ENCODE peak calls at places on chromosomes 4 and X, in four cellular contexts. F is neuronal stem cell, U is H1, T is H9. Z is an unnamed sample. For H3K4me1, the result is how much of the 10 kb centered on the place peaks cover.

GRCh38 chr4:3293410-3294391 is 880 bp downstream of the RGS12 start:
- DNase-seq in F (no peak), T (peak), U (peak), Z (no peak)

GRCh38 chrX:70476934-70477733 is 32.5 kb downstream of the DLG3 start:
- DNase-seq in T (peak), F (no peak), U (no peak), Z (no peak)

GRCh38 chr4:40662962-40663604 is 33.4 kb upstream of the RBM47 start:
- DNase-seq in T (no peak), F (no peak), U (no peak), Z (peak)

GRCh38 chr4:30434656-30435055 is 285.5 kb upstream of the PCDH7 start:
- DNase-seq in T (no peak), U (no peak), F (no peak), Z (no peak)

GRCh38 chr4:175054980-175055379 is 136.8 kb downstream of the ADAM29 start:
- DNase-seq in T (peak), U (peak), F (no peak), Z (no peak)

GRCh38 chr4:14848210-14848609 is 154.1 kb upstream of the CPEB2 start:
- DNase-seq in F (no peak), T (no peak), U (no peak), Z (no peak)

GRCh38 chrX:81121513-81122363 is 80.0 kb downstream of the HMGN5 start:
- DNase-seq in F (peak), T (peak), U (peak), Z (peak)

GRCh38 chr4:86895692-86896488 is 3.7 kb upstream of the C4orf36 start:
- DNase-seq in T (no peak), F (peak), U (no peak), Z (no peak)

GRCh38 chr4:83389756-83390505 is 55.3 kb upstream of the HPSE start:
- DNase-seq in U (no peak), T (no peak), F (no peak), Z (no peak)

GRCh38 chr4:52241916-52242315 is 190.8 kb downstream of the SPATA18 start:
- DNase-seq in U (no peak), F (no peak), T (no peak), Z (peak)

GRCh38 chr4:139961344-139961948 is 192.5 kb downstream of the MAML3 start:
- DNase-seq in F (no peak), T (no peak), U (no peak), Z (no peak)

GRCh38 chr4:46886711-46887110 is 22.3 kb downstream of the COX7B2 start:
- DNase-seq in U (no peak), T (no peak), F (no peak), Z (peak)

GRCh38 chr4:151029537-151029936 is 14.5 kb upstream of the LRBA start:
- DNase-seq in T (no peak), U (no peak), F (no peak), Z (no peak)

GRCh38 chr4:41693629-41694028 is 54.9 kb downstream of the PHOX2B start:
- DNase-seq in U (no peak), T (no peak), F (peak), Z (peak)

GRCh38 chr4:13524504-13525243 is 19.6 kb downstream of the NKX3-2 start:
- DNase-seq in F (no peak), T (no peak), U (peak), Z (no peak)

GRCh38 chrX:115968436-115969252 is 201.9 kb upstream of the AGTR2 start:
- DNase-seq in U (peak), T (peak), F (peak), Z (no peak)

GRCh38 chr4:184457530-184458249 is 16.7 kb downstream of the IRF2 start:
- DNase-seq in U (no peak), T (no peak), F (no peak), Z (no peak)

GRCh38 chrX:677376-677775 is 46.8 kb downstream of the SHOX start:
- DNase-seq in F (no peak), T (no peak), U (no peak), Z (no peak)

GRCh38 chr4:64899563-64899962 is 490.3 kb upstream of the TECRL start:
- DNase-seq in T (no peak), U (no peak), F (no peak), Z (no peak)

GRCh38 chr4:1749826-1750225 is 28.5 kb downstream of the TACC3 start:
- DNase-seq in F (no peak), T (no peak), U (peak), Z (no peak)

GRCh38 chr4:1751919-1752283 is 30.6 kb downstream of the TACC3 start:
- DNase-seq in U (no peak), F (no peak), T (no peak), Z (no peak)

GRCh38 chr4:1751155-1751918 is 30.0 kb downstream of the TACC3 start:
- DNase-seq in F (no peak), U (no peak), T (no peak), Z (no peak)

GRCh38 chr4:1749370-1749769 is 28.0 kb downstream of the TACC3 start:
- DNase-seq in U (no peak), T (no peak), F (no peak), Z (no peak)

GRCh38 chr4:1750381-1751154 is 29.2 kb downstream of the TACC3 start:
- DNase-seq in U (no peak), F (no peak), T (no peak), Z (no peak)
- H3K4me1 ChIP-seq in U (under half), F (under half), T (under half), Z (under half)

GRCh38 chr4:141411936-141412335 is 191.2 kb downstream of the ZNF330 start:
- DNase-seq in U (no peak), T (no peak), F (no peak), Z (no peak)
- H2BK12ac ChIP-seq in U (no peak), T (no peak), F (no peak), Z (no peak)

DNA sequence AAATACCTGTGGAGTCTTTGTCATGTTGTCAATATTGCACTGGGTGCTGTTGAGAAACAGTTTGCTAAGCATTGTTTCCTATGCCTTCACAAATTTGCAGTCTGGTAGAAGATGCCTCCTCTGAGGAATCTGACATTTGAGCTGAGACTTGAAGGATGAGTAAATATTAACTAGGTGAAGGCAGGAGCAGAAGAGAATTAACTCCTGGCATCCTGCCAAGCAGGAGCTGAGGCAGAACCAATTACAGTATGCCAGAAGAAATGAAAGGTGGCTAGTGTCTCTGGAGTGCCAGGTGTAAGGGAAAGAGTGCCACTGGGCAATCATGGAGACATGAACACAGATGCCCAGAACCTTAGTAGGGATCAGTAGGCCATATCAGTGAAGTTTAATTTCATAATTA is 1778.2 kb upstream of the PCDH10 start:
- DNase-seq in F (no peak), U (no peak), T (no peak), Z (no peak)
- H3K4me1 ChIP-seq in F (under half), U (under half), T (under half), Z (under half)

DNA sequence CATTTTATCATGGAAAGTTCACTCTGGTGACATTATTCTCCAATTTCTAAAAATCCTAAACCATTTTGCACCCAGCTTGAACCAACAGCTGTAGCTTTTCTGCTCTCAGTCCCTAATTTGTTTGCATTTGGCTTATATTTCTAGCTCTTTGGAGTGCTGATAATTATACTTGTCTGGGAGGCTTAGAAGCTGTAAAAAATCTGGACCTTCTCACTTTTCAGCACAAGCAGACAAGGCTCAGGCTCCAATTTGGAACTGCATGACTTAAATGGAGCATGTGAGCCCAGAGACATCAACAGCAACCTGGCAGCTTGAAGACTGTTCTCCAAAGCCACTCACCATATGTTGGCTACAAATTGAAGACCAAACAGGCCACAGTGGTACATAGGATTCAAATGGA is 170.9 kb upstream of the PCDH18 start:
- DNase-seq in U (no peak), T (no peak), F (no peak), Z (no peak)
- H2BK12ac ChIP-seq in U (no peak), T (no peak), F (no peak), Z (no peak)

GRCh38 chr4:102817021-102817605 is 10.2 kb downstream of the UBE2D3 start:
- DNase-seq in F (no peak), T (no peak), U (no peak), Z (no peak)

GRCh38 chr4:102823464-102823863 is 3.9 kb downstream of the UBE2D3 start:
- DNase-seq in F (no peak), U (no peak), T (no peak), Z (no peak)

GRCh38 chr4:102817613-102818268 is 9.6 kb downstream of the UBE2D3 start:
- DNase-seq in F (no peak), T (no peak), U (no peak), Z (no peak)

GRCh38 chr4:102815981-102816380 is 11.4 kb downstream of the UBE2D3 start:
- DNase-seq in F (peak), U (no peak), T (no peak), Z (peak)

DNA sequence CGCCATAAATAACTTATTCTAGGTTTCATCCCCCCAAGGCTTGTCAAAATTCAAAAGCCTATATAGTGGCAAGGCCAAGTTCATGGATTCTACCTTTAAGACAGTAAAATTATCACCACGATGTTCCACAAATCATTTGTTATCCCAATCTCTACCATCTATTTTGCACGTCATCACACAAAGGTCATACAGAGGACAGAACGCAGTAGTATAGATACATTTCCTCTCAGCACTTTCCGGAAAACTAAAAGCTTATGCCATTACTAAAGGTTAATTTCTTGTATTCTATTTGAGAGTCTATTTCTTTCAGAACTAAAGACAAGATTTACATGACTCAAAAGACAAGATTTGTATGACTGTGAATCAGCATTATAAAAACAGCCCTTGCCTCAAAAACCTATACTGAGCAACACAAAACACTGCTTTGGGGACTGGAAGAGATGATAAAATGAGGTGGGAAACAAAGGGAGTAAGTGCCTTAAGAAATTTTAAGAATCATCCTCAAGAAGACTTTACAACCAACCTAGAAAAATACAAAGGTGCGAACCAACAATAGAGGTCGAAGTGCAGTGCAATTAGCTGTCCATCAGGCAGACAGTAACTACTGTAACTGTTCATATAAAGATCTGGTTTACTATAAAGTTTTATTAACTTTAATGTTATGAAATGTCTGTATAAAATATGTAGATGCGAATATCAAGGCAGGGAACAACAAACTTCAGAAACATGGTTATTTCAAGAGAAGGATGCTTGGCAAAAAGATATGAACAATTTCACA is 7.6 kb downstream of the UBE2D3 start:
- DNase-seq in F (no peak), U (no peak), T (no peak), Z (no peak)
- H3K4me1 ChIP-seq in F (under half), U (under half), T (under half), Z (under half)

DNA sequence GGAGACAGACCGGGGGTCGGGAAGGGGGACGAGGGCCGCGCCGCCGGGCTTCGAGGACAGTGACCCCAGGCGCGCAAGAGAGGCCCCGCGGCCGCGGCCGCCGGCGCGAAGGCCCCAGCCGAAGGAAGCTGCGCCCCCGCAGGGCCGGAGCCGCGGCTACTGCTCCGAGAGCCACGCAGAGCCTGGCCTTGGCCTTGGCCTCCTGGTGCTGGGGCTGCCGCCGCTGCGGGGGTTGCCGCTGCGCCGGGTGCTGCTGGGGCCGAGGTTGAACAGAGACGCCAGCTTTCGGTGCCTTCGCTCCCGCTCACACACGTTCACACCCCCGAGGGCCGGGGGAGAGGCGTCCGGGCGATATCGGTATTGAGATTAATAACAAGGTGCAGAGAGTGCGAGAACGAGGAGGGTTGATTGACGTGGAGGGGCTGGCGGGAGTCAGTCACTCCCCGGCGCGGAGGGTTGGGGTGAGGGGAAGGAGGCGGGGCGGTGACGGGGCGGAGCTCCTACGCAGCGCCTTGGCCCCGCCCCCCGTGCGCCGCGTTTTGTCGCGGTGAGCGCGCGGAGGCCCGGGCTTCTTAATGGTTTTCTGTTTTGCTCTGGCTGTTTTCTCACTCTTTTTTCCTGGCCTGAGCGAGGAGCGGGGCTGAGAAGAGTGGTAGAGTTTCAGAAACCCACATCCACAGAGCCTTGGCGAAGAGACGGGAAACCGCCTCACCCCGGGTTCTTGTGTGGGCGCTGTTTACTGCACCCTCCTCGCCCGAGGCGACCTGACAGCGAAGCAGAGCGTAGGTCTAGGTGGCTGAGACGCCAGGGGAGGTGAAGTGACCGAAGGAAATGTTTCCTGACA is 890 bp upstream of the CNOT6L start:
- DNase-seq in T (peak), U (peak), F (peak), Z (peak)
- H2BK12ac ChIP-seq in T (no peak), U (no peak), F (no peak), Z (no peak)

DNA sequence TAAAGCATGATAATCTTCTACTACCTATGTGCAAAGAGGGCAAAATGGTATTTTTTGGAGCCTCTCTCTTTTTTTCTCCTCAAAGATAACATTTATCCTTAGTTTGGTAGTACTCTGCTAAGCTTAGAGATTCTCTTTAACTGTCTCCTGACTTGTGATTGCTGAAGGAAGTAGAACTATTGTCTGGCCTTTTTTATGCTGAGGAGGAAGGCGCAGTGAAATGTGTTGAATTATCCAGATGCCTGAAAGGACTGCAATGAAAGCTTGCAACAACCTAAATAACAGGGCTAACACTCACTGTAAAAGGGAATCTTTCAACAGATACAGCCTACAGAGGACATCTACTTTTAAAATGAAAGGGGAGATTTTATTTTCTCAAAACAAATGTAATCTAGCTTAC is 59.5 kb upstream of the CCDC160 start:
- DNase-seq in F (no peak), U (no peak), T (no peak), Z (no peak)
- H3K4me1 ChIP-seq in F (under half), U (under half), T (under half), Z (under half)

DNA sequence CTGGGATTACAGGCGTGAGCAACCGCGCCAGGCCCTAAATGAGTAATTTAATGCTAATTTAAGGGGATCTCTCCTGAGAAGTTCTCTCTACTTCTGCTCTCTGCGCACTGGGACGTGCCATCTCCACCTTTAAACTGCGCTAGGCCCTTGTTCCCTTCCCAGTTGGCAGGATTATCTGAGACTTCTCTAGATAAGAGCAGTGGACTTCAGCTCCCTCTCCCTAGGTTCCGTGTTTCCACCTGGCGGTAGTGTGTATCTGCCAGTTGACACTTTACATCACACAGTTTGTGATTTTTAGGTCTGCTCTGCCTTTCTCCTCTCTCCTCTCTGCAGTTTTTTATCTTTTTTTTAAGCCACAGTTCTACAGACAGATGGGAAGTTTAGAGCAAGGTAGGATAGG is 40.2 kb downstream of the ARHGAP10 start:
- DNase-seq in T (no peak), U (no peak), F (no peak), Z (no peak)
- H2BK12ac ChIP-seq in T (no peak), U (no peak), F (no peak), Z (peak)

GRCh38 chrX:2508648-2509335 is 8.0 kb upstream of the DHRSX start:
- DNase-seq in T (no peak), U (no peak), F (no peak), Z (peak)

GRCh38 chrX:2511326-2511725 is 10.6 kb upstream of the DHRSX start:
- DNase-seq in U (no peak), F (no peak), T (no peak), Z (no peak)

GRCh38 chrX:2514131-2514530 is 13.4 kb upstream of the DHRSX start:
- DNase-seq in U (no peak), T (no peak), F (no peak), Z (no peak)

GRCh38 chrX:2513120-2513664 is 12.4 kb upstream of the DHRSX start:
- DNase-seq in T (no peak), F (no peak), U (no peak), Z (peak)

GRCh38 chrX:2512501-2512900 is 11.7 kb upstream of the DHRSX start:
- DNase-seq in T (no peak), F (no peak), U (no peak), Z (peak)
- H3K4me1 ChIP-seq in T (under half), F (under half), U (under half), Z (under half)

DNA sequence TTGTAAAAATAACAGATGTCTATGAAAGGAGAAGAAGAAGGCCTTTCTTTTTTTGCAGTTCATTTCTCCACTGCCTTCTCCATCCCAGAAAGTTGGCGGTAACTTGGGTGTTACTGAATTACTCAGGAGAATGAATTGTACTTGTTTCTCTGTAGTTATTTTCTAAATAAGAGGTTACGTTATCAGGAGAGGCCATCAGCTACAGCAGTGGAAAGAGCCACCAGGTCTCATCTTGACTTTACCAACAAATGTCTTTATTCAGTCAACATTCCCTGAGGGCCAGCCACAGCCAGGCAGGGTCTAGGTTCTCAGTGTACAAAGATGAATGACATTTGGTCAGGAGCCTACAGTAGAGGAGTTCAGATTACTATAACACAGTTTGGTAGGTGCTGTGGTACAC is 8.1 kb downstream of the HADH start:
- DNase-seq in F (no peak), T (no peak), U (no peak), Z (no peak)
- H2BK12ac ChIP-seq in F (no peak), T (no peak), U (no peak), Z (no peak)

Z was measured in trophoblast cell.